ENCODE peak calls at places on chromosomes 12 and 14, in four cellular contexts. B is fibroblast of pulmonary artery, Y is ascending aorta, W is thoracic aorta. G is an unnamed sample.

GRCh38 chr12:87923361-87923760 is 105.8 kb downstream of the C12orf50 start:
- DNase-seq in Y (no peak), B (no peak), W (no peak), G (no peak)

GRCh38 chr12:45781080-45781479 is 51.6 kb downstream of the ARID2 start:
- DNase-seq in B (no peak), W (no peak), Y (no peak), G (no peak)

GRCh38 chr12:127677537-127678131 is 589.3 kb upstream of the TMEM132C start:
- DNase-seq in Y (no peak), B (peak; percentile 68), W (peak; percentile 27), G (no peak)

GRCh38 chr12:122988612-122989442 is 8.3 kb downstream of the ARL6IP4 start:
- DNase-seq in B (no peak), Y (no peak), W (no peak), G (no peak)

GRCh38 chr12:57454566-57455373 is at the start of gene INHBE:
- DNase-seq in W (no peak), Y (no peak), B (peak; percentile 73), G (peak; percentile 77)

GRCh38 chr12:7431993-7432685 is 11.8 kb downstream of the CD163L1 start:
- DNase-seq in W (no peak), Y (no peak), B (no peak), G (no peak)

GRCh38 chr14:93032301-93032929 is 83.3 kb downstream of the ITPK1 start:
- DNase-seq in B (no peak), Y (no peak), W (no peak), G (no peak)

GRCh38 chr12:94745562-94745961 is 95.2 kb upstream of the TMCC3 start:
- DNase-seq in Y (no peak), W (no peak), B (no peak), G (no peak)

GRCh38 chr14:103530390-103530789 is 1.4 kb downstream of the TRMT61A start:
- DNase-seq in W (no peak), Y (no peak), B (peak; percentile 36), G (no peak)
- H3K4me3 ChIP-seq in W (peak overlapping the region; percentile 99), Y (no peak overlapping the region), B (no peak overlapping the region), G (no peak overlapping the region)

GRCh38 chr14:58327019-58327418 is 28.7 kb downstream of the ARID4A start:
- DNase-seq in Y (no peak), B (no peak), W (no peak), G (no peak)

GRCh38 chr14:58331111-58331510 is 32.8 kb downstream of the ARID4A start:
- DNase-seq in Y (peak; percentile 38), W (peak; percentile 71), B (peak; percentile 99), G (no peak)

DNA sequence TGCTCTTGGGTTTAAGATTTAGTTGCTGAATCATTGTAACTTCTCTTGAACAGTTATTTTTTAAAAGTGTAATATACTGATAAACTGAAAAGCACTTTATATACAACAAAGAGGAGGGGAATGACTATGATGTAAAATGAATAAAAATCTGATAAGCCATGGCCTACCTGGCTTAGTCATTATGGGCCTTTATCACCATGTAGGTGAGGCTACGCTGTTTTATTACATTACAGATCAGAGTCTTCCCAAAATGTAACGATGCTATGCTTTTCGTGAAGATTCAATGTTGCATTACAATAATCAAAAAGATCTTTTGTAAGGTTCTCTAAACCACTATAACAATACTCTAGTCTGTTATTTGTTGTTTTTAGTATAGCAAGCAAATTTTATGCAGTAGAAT is 34.2 kb downstream of the ARID4A start:
- DNase-seq in Y (no peak), W (no peak), B (no peak), G (no peak)
- H3K4me3 ChIP-seq in Y (no peak overlapping the region), W (no peak overlapping the region), B (no peak overlapping the region), G (no peak overlapping the region)

GRCh38 chr14:78172428-78172827 is 2.3 kb downstream of the NRXN3 start:
- DNase-seq in Y (no peak), W (no peak), B (no peak), G (no peak)
- H3K4me3 ChIP-seq in Y (no peak overlapping the region), W (no peak overlapping the region), B (no peak overlapping the region), G (no peak overlapping the region)

DNA sequence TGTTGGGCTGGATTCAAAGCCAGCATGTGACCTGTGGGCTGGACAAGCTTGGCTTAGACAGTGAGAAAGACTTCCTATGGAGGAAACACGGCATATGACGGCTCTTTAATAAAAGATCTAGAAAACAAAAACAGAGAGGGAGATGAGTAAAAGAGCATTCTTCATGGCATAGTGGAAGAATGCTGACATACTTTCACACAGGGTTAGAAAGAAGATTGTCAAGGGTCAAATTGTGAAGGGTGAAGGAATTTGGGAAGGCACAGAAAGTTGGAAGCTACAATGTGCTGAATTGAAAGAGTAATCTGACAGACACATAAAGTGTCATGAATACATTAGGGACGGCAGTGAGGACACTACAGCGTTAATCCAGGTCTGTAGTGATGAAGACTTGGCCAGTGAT is 63.4 kb downstream of the GALNT4 start:
- DNase-seq in B (peak; percentile 45), W (no peak), Y (no peak), G (no peak)
- H3K4me3 ChIP-seq in B (no peak overlapping the region), W (peak overlapping the region; percentile 35), Y (no peak overlapping the region), G (no peak overlapping the region)

GRCh38 chr14:68788275-68789001 is 4.4 kb downstream of the ZFP36L1 start:
- DNase-seq in B (peak; percentile 42), Y (no peak), W (no peak), G (no peak)

GRCh38 chr14:68790656-68791077 is 2.2 kb downstream of the ZFP36L1 start:
- DNase-seq in Y (no peak), W (no peak), B (peak; percentile 33), G (peak; percentile 87)

GRCh38 chr14:68791078-68791983 is 1.5 kb downstream of the ZFP36L1 start:
- DNase-seq in W (no peak), B (peak; percentile 39), Y (no peak), G (no peak)

GRCh38 chr14:68789002-68789797 is 3.7 kb downstream of the ZFP36L1 start:
- DNase-seq in Y (no peak), W (no peak), B (peak; percentile 76), G (peak; percentile 93)

DNA sequence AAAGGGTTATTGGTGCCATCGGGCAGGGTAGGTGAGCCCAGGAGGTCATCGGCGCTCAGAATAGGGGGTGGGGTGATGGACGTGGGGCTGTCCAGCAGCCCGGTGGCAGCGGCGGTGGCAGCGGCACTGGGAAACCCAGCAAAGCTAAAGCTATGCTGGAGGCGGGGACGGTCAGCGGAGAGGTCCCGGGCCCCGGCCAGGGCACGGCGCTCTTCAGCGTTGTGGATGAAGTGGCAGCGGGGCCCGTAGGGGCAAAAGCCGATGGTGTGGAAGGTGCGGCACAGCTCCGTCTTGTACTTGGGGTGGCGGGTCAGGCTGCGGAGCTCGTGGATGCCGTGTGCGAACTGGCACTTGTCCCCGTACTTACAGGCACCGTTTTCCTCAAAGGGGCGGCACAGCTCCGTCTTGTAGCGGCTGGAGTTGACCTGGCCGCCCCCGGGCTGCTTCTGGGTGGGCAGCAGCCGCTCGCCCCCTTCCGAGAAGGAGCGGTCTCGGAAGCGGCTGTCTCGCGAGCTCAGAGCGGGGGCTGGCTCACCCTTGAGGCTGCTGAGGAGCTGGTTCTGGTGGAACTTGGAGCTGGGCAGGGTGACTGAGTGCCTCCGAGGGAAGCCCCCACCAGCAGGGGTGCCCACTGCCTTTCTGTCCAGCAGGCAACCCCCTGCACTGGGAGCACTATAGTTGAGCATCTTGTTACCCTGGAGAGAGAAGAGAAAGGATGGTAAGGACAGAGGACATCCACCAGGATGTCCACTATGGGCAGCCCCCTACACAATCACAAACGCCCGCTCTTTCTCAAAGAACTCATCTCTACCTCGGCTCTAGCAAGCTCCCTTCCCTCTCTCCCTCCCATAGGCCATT is 2.8 kb downstream of the ZFP36L1 start:
- DNase-seq in W (no peak), Y (no peak), B (peak; percentile 53), G (peak; percentile 90)
- H3K4me3 ChIP-seq in W (peak overlapping the region; percentile 96), Y (peak overlapping the region; percentile 92), B (peak overlapping the region; percentile 100), G (peak overlapping the region; percentile 95)

GRCh38 chr12:54414191-54414525 is 4.9 kb downstream of the ITGA5 start:
- DNase-seq in W (no peak), Y (no peak), B (no peak), G (no peak)
- H3K4me3 ChIP-seq in W (peak overlapping the region; percentile 100), Y (peak overlapping the region; percentile 70), B (no peak overlapping the region), G (peak overlapping the region; percentile 21)

GRCh38 chr12:53004178-53004577 is 2.1 kb upstream of the EIF4B start:
- DNase-seq in Y (no peak), W (no peak), B (peak; percentile 21), G (no peak)
- H3K4me3 ChIP-seq in Y (no peak overlapping the region), W (no peak overlapping the region), B (no peak overlapping the region), G (no peak overlapping the region)

DNA sequence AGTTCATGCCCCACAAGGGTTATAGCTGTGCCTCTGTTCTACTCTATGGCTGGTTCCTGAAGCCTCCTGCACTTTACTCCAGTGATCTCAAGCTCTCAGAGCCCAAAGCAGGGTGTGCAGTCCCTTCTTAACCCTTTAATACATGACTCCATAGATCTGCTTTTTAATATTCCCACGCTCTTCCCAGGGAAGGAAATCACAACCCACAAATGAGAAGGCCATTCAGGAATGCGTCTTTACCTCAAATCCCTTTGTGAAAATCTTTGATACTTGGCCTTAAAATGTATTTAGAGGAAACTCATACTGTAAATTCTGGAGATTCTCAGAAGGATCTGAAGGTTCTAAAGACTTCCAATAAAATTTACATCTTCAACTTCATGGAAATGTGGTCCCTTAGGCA is 17.0 kb downstream of the NID2 start:
- DNase-seq in W (no peak), B (peak; percentile 60), Y (no peak), G (no peak)
- H3K4me3 ChIP-seq in W (no peak overlapping the region), B (no peak overlapping the region), Y (no peak overlapping the region), G (no peak overlapping the region)

GRCh38 chr14:105167303-105168092 is 1.1 kb downstream of the JAG2 start:
- DNase-seq in Y (no peak), B (no peak), W (no peak), G (no peak)
- H3K4me3 ChIP-seq in Y (peak overlapping the region; percentile 54), B (no peak overlapping the region), W (peak overlapping the region; percentile 62), G (peak overlapping the region; percentile 56)

DNA sequence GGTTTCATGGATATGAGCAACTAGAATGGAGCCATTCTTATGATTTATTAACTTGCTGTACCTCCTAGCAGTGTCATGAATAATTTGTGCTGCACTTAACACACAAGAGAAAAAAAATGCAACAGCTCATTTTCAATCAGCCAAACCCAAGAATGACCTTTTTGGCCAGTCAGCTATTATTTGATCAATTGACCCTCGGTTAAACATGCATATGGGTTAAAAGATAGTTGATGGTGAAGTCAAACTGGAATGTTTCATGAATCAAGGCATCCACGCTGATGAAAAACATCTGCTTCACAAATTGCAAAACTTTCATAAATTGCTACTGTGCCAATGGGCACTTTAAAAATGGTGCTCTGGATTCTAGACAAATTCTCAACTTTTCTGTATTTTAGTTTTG is 55.5 kb upstream of the CCDC198 start:
- DNase-seq in W (no peak), Y (no peak), B (no peak), G (no peak)
- H3K4me3 ChIP-seq in W (no peak overlapping the region), Y (no peak overlapping the region), B (no peak overlapping the region), G (no peak overlapping the region)

G was measured in vagina.